ENCODE peak calls at places on chromosome 4, in six cellular contexts. One of them, this sample, is unnamed.

GRCh38 chr4:185726931-185727330 is 85.1 kb downstream of the SORBS2 start:
- DNase-seq in endodermal cell: no peak
- DNase-seq in AG09309: no peak
- DNase-seq in Caco-2: no peak
- DNase-seq in upper lobe of right lung: no peak
- DNase-seq in lower leg skin: no peak
- DNase-seq in this sample: peak

GRCh38 chr4:188783606-188784157 is 644.4 kb downstream of the TRIML1 start:
- DNase-seq in endodermal cell: no peak
- DNase-seq in AG09309: no peak
- DNase-seq in Caco-2: no peak
- DNase-seq in upper lobe of right lung: no peak
- DNase-seq in lower leg skin: no peak
- DNase-seq in this sample: no peak

GRCh38 chr4:41257901-41258300 is 1.2 kb downstream of the UCHL1 start:
- DNase-seq in endodermal cell: peak
- DNase-seq in AG09309: no peak
- DNase-seq in Caco-2: no peak
- DNase-seq in upper lobe of right lung: no peak
- DNase-seq in lower leg skin: no peak
- DNase-seq in this sample: no peak

GRCh38 chr4:165537028-165537648 is 158.3 kb downstream of the CPE start:
- DNase-seq in endodermal cell: no peak
- DNase-seq in AG09309: peak
- DNase-seq in Caco-2: no peak
- DNase-seq in upper lobe of right lung: no peak
- DNase-seq in lower leg skin: no peak
- DNase-seq in this sample: peak

GRCh38 chr4:82825425-82825824 is 26.8 kb upstream of the SCD5 start:
- DNase-seq in endodermal cell: no peak
- DNase-seq in AG09309: no peak
- DNase-seq in Caco-2: no peak
- DNase-seq in upper lobe of right lung: no peak
- DNase-seq in lower leg skin: no peak
- DNase-seq in this sample: no peak

GRCh38 chr4:128386761-128387599 is 99.4 kb upstream of the PGRMC2 start:
- DNase-seq in endodermal cell: peak
- DNase-seq in AG09309: peak
- DNase-seq in Caco-2: no peak
- DNase-seq in upper lobe of right lung: peak
- DNase-seq in lower leg skin: peak
- DNase-seq in this sample: peak

GRCh38 chr4:99615210-99615834 is 40.7 kb downstream of the MTTP start:
- DNase-seq in endodermal cell: no peak
- DNase-seq in AG09309: no peak
- DNase-seq in Caco-2: no peak
- DNase-seq in upper lobe of right lung: no peak
- DNase-seq in lower leg skin: no peak
- DNase-seq in this sample: no peak

GRCh38 chr4:72314869-72315268 is 254.2 kb downstream of the ADAMTS3 start:
- DNase-seq in endodermal cell: no peak
- DNase-seq in AG09309: peak
- DNase-seq in Caco-2: no peak
- DNase-seq in upper lobe of right lung: no peak
- DNase-seq in lower leg skin: no peak
- DNase-seq in this sample: peak

GRCh38 chr4:99947190-99947578 is 766 bp upstream of the DNAJB14 start:
- DNase-seq in endodermal cell: no peak
- DNase-seq in AG09309: no peak
- DNase-seq in Caco-2: no peak
- DNase-seq in upper lobe of right lung: no peak
- DNase-seq in lower leg skin: no peak
- DNase-seq in this sample: no peak

GRCh38 chr4:103478210-103478609 is 241.6 kb downstream of the TACR3 start:
- DNase-seq in endodermal cell: no peak
- DNase-seq in AG09309: no peak
- DNase-seq in Caco-2: no peak
- DNase-seq in upper lobe of right lung: no peak
- DNase-seq in lower leg skin: no peak
- DNase-seq in this sample: no peak

GRCh38 chr4:151228196-151229119 is 48.5 kb upstream of the PRSS48 start:
- DNase-seq in endodermal cell: no peak
- DNase-seq in AG09309: no peak
- DNase-seq in Caco-2: no peak
- DNase-seq in upper lobe of right lung: no peak
- DNase-seq in lower leg skin: no peak
- DNase-seq in this sample: peak

GRCh38 chr4:109548655-109549054 is 11.4 kb upstream of the MCUB start:
- DNase-seq in endodermal cell: no peak
- DNase-seq in AG09309: peak
- DNase-seq in Caco-2: no peak
- DNase-seq in upper lobe of right lung: no peak
- DNase-seq in lower leg skin: no peak
- DNase-seq in this sample: peak

GRCh38 chr4:14315129-14315528 is 687.2 kb upstream of the CPEB2 start:
- DNase-seq in endodermal cell: no peak
- DNase-seq in AG09309: no peak
- DNase-seq in Caco-2: no peak
- DNase-seq in upper lobe of right lung: no peak
- DNase-seq in lower leg skin: no peak
- DNase-seq in this sample: no peak

GRCh38 chr4:74531952-74532794 is 87.2 kb downstream of the AREG start:
- DNase-seq in endodermal cell: peak
- DNase-seq in AG09309: peak
- DNase-seq in Caco-2: peak
- DNase-seq in upper lobe of right lung: no peak
- DNase-seq in lower leg skin: no peak
- DNase-seq in this sample: peak

GRCh38 chr4:112840061-112840460 is 203.1 kb downstream of the LARP7 start:
- DNase-seq in endodermal cell: no peak
- DNase-seq in AG09309: no peak
- DNase-seq in Caco-2: no peak
- DNase-seq in upper lobe of right lung: no peak
- DNase-seq in lower leg skin: no peak
- DNase-seq in this sample: no peak

GRCh38 chr4:142883433-142883832 is 37.3 kb upstream of the INPP4B start:
- DNase-seq in endodermal cell: peak
- DNase-seq in AG09309: no peak
- DNase-seq in Caco-2: no peak
- DNase-seq in upper lobe of right lung: no peak
- DNase-seq in lower leg skin: no peak
- DNase-seq in this sample: peak

GRCh38 chr4:87120411-87121162 is 99.8 kb downstream of the KLHL8 start:
- DNase-seq in endodermal cell: no peak
- DNase-seq in AG09309: no peak
- DNase-seq in Caco-2: peak
- DNase-seq in upper lobe of right lung: no peak
- DNase-seq in lower leg skin: no peak
- DNase-seq in this sample: peak

GRCh38 chr4:126071346-126072333 is 756.9 kb downstream of the FAT4 start:
- DNase-seq in endodermal cell: no peak
- DNase-seq in AG09309: peak
- DNase-seq in Caco-2: no peak
- DNase-seq in upper lobe of right lung: no peak
- DNase-seq in lower leg skin: no peak
- DNase-seq in this sample: peak

GRCh38 chr4:6271206-6271605 is 1.6 kb downstream of the WFS1 start:
- DNase-seq in endodermal cell: no peak
- DNase-seq in AG09309: no peak
- DNase-seq in Caco-2: no peak
- DNase-seq in upper lobe of right lung: no peak
- DNase-seq in lower leg skin: no peak
- DNase-seq in this sample: no peak

GRCh38 chr4:84966382-84967291 is at the start of gene WDFY3:
- DNase-seq in endodermal cell: peak
- DNase-seq in AG09309: peak
- DNase-seq in Caco-2: peak
- DNase-seq in upper lobe of right lung: peak
- DNase-seq in lower leg skin: peak
- DNase-seq in this sample: peak

GRCh38 chr4:5686338-5686737 is 22.0 kb downstream of the EVC2 start:
- DNase-seq in endodermal cell: no peak
- DNase-seq in AG09309: no peak
- DNase-seq in Caco-2: no peak
- DNase-seq in upper lobe of right lung: no peak
- DNase-seq in lower leg skin: peak
- DNase-seq in this sample: no peak

GRCh38 chr4:55175779-55176231 is 50.4 kb upstream of the KDR start:
- DNase-seq in endodermal cell: peak
- DNase-seq in AG09309: no peak
- DNase-seq in Caco-2: no peak
- DNase-seq in upper lobe of right lung: no peak
- DNase-seq in lower leg skin: no peak
- DNase-seq in this sample: peak

GRCh38 chr4:121555315-121556107 is 141.3 kb downstream of the ANXA5 start:
- DNase-seq in endodermal cell: no peak
- DNase-seq in AG09309: no peak
- DNase-seq in Caco-2: no peak
- DNase-seq in upper lobe of right lung: no peak
- DNase-seq in lower leg skin: no peak
- DNase-seq in this sample: no peak

GRCh38 chr4:57374866-57375595 is 264.8 kb upstream of the IGFBP7 start:
- DNase-seq in endodermal cell: no peak
- DNase-seq in AG09309: no peak
- DNase-seq in Caco-2: no peak
- DNase-seq in upper lobe of right lung: no peak
- DNase-seq in lower leg skin: no peak
- DNase-seq in this sample: no peak

DNA sequence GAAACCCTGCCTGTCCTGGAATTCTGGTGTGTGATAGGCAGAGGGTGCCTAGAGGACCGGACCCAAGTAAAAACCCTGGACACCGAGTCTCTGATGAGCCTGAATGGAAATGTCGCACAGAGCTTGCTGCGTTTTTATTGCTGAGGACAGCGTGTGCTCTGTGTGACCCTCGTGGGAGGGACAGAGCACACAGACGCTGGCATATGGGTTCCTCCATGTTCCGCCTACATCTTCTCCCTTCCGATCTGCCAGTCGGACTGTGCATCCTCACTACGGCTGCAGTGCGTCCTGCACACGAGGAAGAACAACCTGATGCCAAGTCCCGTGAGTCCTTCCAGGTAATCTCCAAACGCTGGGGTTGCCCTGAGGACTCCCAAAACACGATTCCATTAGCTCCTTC is 68.3 kb downstream of the AFAP1 start:
- DNase-seq in endodermal cell: no peak
- DNase-seq in AG09309: no peak
- DNase-seq in Caco-2: no peak
- DNase-seq in upper lobe of right lung: no peak
- DNase-seq in lower leg skin: no peak
- DNase-seq in this sample: no peak
- H3K4me3 ChIP-seq in endodermal cell: no peak
- H3K4me3 ChIP-seq in AG09309: peak
- H3K4me3 ChIP-seq in Caco-2: no peak
- H3K4me3 ChIP-seq in upper lobe of right lung: no peak
- H3K4me3 ChIP-seq in lower leg skin: no peak
- H3K4me3 ChIP-seq in this sample: peak

GRCh38 chr4:94334519-94334918 is 8.1 kb downstream of the HPGDS start:
- DNase-seq in endodermal cell: no peak
- DNase-seq in AG09309: no peak
- DNase-seq in Caco-2: no peak
- DNase-seq in upper lobe of right lung: no peak
- DNase-seq in lower leg skin: no peak
- DNase-seq in this sample: no peak

GRCh38 chr4:94329933-94330332 is 12.7 kb downstream of the HPGDS start:
- DNase-seq in endodermal cell: no peak
- DNase-seq in AG09309: no peak
- DNase-seq in Caco-2: no peak
- DNase-seq in upper lobe of right lung: no peak
- DNase-seq in lower leg skin: no peak
- DNase-seq in this sample: no peak

GRCh38 chr4:94334962-94335361 is 7.7 kb downstream of the HPGDS start:
- DNase-seq in endodermal cell: no peak
- DNase-seq in AG09309: no peak
- DNase-seq in Caco-2: no peak
- DNase-seq in upper lobe of right lung: no peak
- DNase-seq in lower leg skin: no peak
- DNase-seq in this sample: no peak

GRCh38 chr4:94333864-94334263 is 8.8 kb downstream of the HPGDS start:
- DNase-seq in endodermal cell: no peak
- DNase-seq in AG09309: no peak
- DNase-seq in Caco-2: no peak
- DNase-seq in upper lobe of right lung: no peak
- DNase-seq in lower leg skin: no peak
- DNase-seq in this sample: no peak

GRCh38 chr4:94332983-94333590 is 9.5 kb downstream of the HPGDS start:
- DNase-seq in endodermal cell: peak
- DNase-seq in AG09309: no peak
- DNase-seq in Caco-2: peak
- DNase-seq in upper lobe of right lung: no peak
- DNase-seq in lower leg skin: no peak
- DNase-seq in this sample: peak
- TF ChIP-seq CTCF in endodermal cell: peak
- TF ChIP-seq CTCF in AG09309: peak
- TF ChIP-seq CTCF in Caco-2: peak
- TF ChIP-seq CTCF in upper lobe of right lung: peak
- TF ChIP-seq CTCF in lower leg skin: no peak
- TF ChIP-seq CTCF in this sample: peak

GRCh38 chr4:79623125-79623905 is 215.3 kb upstream of the GK2 start:
- DNase-seq in endodermal cell: no peak
- DNase-seq in AG09309: no peak
- DNase-seq in Caco-2: no peak
- DNase-seq in upper lobe of right lung: no peak
- DNase-seq in lower leg skin: no peak
- DNase-seq in this sample: no peak
- H3K4me3 ChIP-seq in endodermal cell: no peak
- H3K4me3 ChIP-seq in AG09309: no peak
- H3K4me3 ChIP-seq in Caco-2: no peak
- H3K4me3 ChIP-seq in upper lobe of right lung: peak
- H3K4me3 ChIP-seq in lower leg skin: no peak
- H3K4me3 ChIP-seq in this sample: no peak

DNA sequence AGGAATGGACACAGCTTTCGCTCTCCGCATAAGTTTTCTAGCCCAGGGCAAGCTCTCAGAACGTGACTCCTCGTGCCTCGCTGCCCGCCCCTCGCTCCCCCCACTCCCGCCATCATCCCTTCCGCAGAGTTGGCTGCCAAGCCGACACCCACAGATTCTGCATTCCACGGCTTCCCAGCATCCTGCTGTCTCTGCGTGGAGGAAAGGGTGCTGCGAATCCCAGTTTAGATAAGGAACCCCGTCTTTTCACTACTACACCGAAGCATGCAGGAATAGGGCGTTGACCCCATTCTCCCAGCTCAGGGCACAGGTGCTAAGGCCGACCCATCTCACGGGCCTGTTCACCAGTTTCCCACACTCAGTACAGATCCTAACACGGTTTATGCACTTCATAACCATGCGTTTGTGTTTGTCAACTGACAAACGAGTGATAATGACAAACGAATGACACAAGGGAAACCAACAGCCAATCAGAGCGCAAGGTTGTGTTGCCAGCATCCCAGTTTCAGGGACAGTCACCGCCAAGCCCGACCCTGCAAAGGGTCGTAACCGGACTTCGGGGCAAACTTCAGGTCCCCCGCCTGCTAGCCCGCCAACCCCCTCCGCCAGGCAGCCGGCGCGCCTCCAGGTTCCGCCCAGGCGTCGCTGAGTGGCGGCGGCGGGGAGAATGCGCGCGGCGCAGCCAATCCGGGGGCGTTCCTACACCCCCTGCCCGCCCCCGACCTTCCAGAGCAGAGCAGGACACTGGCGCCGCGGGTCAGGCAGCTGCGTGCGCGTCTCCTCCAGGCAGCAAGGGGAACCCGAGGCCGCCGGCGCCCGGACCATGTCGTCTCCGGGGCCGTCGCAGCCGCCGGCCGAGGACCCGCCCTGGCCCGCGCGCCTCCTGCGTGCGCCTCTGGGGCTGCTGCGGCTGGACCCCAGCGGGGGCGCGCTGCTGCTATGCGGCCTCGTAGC is at the start of gene CYP2U1:
- DNase-seq in endodermal cell: peak
- DNase-seq in AG09309: no peak
- DNase-seq in Caco-2: peak
- DNase-seq in upper lobe of right lung: peak
- DNase-seq in lower leg skin: peak
- DNase-seq in this sample: peak
- TF ChIP-seq CTCF in endodermal cell: peak
- TF ChIP-seq CTCF in AG09309: no peak
- TF ChIP-seq CTCF in Caco-2: no peak
- TF ChIP-seq CTCF in upper lobe of right lung: peak
- TF ChIP-seq CTCF in lower leg skin: no peak
- TF ChIP-seq CTCF in this sample: no peak

This sample was measured in cardiac fibroblast.